ENCODE peak calls at places on chromosome 12, in ten cellular contexts. P, A, O, T, R, E, M, J, I and N are unnamed samples.

GRCh38 chr12:106189341-106189740 is 50.6 kb upstream of the NUAK1 start:
- DNase-seq in E (no peak), A (no peak), P (no peak), I (no peak), T (no peak), J (no peak), R (no peak), M (no peak), O (no peak), N (no peak)

GRCh38 chr12:48973992-48974673 is 2.6 kb upstream of the WNT10B start:
- DNase-seq in O (peak; percentile 42), R (peak; percentile 37), E (no peak), P (peak; percentile 60), J (peak; percentile 60), M (no peak), A (no peak), I (peak; percentile 58), T (no peak), N (no peak)

GRCh38 chr12:48813464-48814312 is 4.6 kb upstream of the CACNB3 start:
- DNase-seq in O (peak; percentile 53), E (no peak), R (no peak), J (no peak), T (no peak), I (peak; percentile 43), A (no peak), M (no peak), P (no peak), N (no peak)

GRCh38 chr12:50933459-50934124 is 18.8 kb upstream of the HIGD1C start:
- DNase-seq in T (no peak), I (no peak), O (no peak), P (no peak), E (no peak), M (no peak), J (no peak), R (no peak), A (no peak), N (no peak)

GRCh38 chr12:6953417-6954315 is 2.5 kb downstream of the PTPN6 start:
- DNase-seq in O (peak; percentile 20), M (no peak), R (peak; percentile 74), I (no peak), E (no peak), A (peak; percentile 65), J (peak; percentile 63), T (no peak), P (peak; percentile 54), N (peak; percentile 71)

GRCh38 chr12:48933664-48934311 is 8.5 kb upstream of the FKBP11 start:
- DNase-seq in R (no peak), P (no peak), M (no peak), I (no peak), O (no peak), E (no peak), A (no peak), T (no peak), J (no peak), N (no peak)

GRCh38 chr12:68557011-68557715 is 53.5 kb upstream of the RAP1B start:
- DNase-seq in T (peak; percentile 60), J (no peak), M (no peak), A (peak; percentile 81), I (no peak), R (no peak), E (peak; percentile 67), O (peak; percentile 93), P (no peak), N (no peak)

GRCh38 chr12:106252056-106252455 is 4.2 kb upstream of the CKAP4 start:
- DNase-seq in E (no peak), I (no peak), J (no peak), A (no peak), P (no peak), M (no peak), T (no peak), R (no peak), O (no peak), N (no peak)

GRCh38 chr12:46259071-46259470 is 9.8 kb downstream of the SLC38A1 start:
- DNase-seq in P (no peak), I (no peak), M (no peak), E (no peak), J (no peak), T (no peak), O (no peak), A (no peak), R (no peak), N (no peak)

GRCh38 chr12:6867407-6868210 is at the start of gene TPI1:
- DNase-seq in T (peak; percentile 48), A (peak; percentile 95), P (peak; percentile 87), J (peak; percentile 88), M (peak; percentile 78), I (peak; percentile 90), O (peak; percentile 43), R (peak; percentile 84), E (peak; percentile 84), N (peak; percentile 91)

GRCh38 chr12:111753144-111753881 is 13.4 kb upstream of the ALDH2 start:
- DNase-seq in A (peak; percentile 90), E (peak; percentile 61), T (no peak), O (no peak), R (no peak), P (peak; percentile 67), I (peak; percentile 74), J (peak; percentile 73), M (peak; percentile 52), N (peak; percentile 83)

GRCh38 chr12:98424726-98425401 is 90.5 kb upstream of the TMPO start:
- DNase-seq in J (peak; percentile 73), R (peak; percentile 45), I (peak; percentile 85), P (peak; percentile 64), T (peak; percentile 68), A (peak; percentile 76), O (peak; percentile 85), E (peak; percentile 86), M (no peak), N (peak; percentile 63)

GRCh38 chr12:67807808-67808207 is 159.3 kb downstream of the DYRK2 start:
- DNase-seq in I (no peak), E (no peak), O (peak; percentile 42), A (no peak), R (no peak), M (no peak), P (no peak), J (no peak), T (no peak), N (no peak)

GRCh38 chr12:25769076-25769945 is 189.2 kb upstream of the RASSF8 start:
- DNase-seq in M (no peak), E (peak; percentile 67), A (peak; percentile 78), T (peak; percentile 69), I (no peak), R (no peak), P (no peak), O (peak; percentile 93), J (no peak), N (no peak)

GRCh38 chr12:11653215-11653753 is 3.8 kb downstream of the ETV6 start:
- DNase-seq in I (no peak), T (no peak), E (no peak), R (peak; percentile 26), O (no peak), A (peak; percentile 17), J (peak; percentile 19), M (no peak), P (no peak), N (no peak)

GRCh38 chr12:89474615-89475014 is 50.0 kb downstream of the GALNT4 start:
- DNase-seq in R (no peak), M (no peak), A (no peak), O (no peak), P (no peak), I (no peak), T (no peak), E (no peak), J (no peak), N (no peak)

GRCh38 chr12:82996168-82996812 is 309.6 kb downstream of the TMTC2 start:
- DNase-seq in O (peak; percentile 14), I (no peak), E (no peak), R (no peak), T (no peak), J (no peak), A (no peak), P (no peak), M (no peak), N (no peak)

GRCh38 chr12:114686421-114687268 is 2.7 kb upstream of the TBX3 start:
- DNase-seq in P (no peak), R (no peak), A (no peak), J (no peak), I (no peak), T (no peak), M (no peak), O (no peak), E (no peak), N (no peak)

GRCh38 chr12:19833775-19834501 is 394.6 kb downstream of the AEBP2 start:
- DNase-seq in R (no peak), E (no peak), J (no peak), T (no peak), P (no peak), M (no peak), A (no peak), O (peak; percentile 69), I (no peak), N (no peak)

GRCh38 chr12:120640840-120641833 is 711 bp downstream of the CABP1 start:
- DNase-seq in P (peak; percentile 66), A (peak; percentile 65), T (no peak), J (peak; percentile 71), E (peak; percentile 57), M (peak; percentile 50), O (peak; percentile 45), I (peak; percentile 65), R (peak; percentile 45), N (no peak)